ENCODE peak calls at places on chromosomes 1 and 21, in seven cellular contexts. G, I, X, D, C, T and U are unnamed samples.

GRCh38 chr1:223363057-223363855 is 720 bp downstream of the SUSD4 start:
- DNase-seq in D (peak; percentile 52), C (no peak), T (no peak), I (no peak), G (no peak), X (peak; percentile 24), U (no peak)

GRCh38 chr1:85283475-85284199 is 7.2 kb upstream of the BCL10 start:
- DNase-seq in T (peak; percentile 85), I (no peak), D (no peak), C (no peak), G (no peak), X (no peak), U (no peak)

GRCh38 chr1:82399093-82399492 is 598.4 kb downstream of the ADGRL2 start:
- DNase-seq in G (no peak), D (no peak), C (no peak), X (no peak), I (no peak), T (no peak), U (no peak)

GRCh38 chr21:17045214-17045835 is 467.5 kb upstream of the CXADR start:
- DNase-seq in T (no peak), I (no peak), C (no peak), G (no peak), X (no peak), D (peak; percentile 48), U (peak; percentile 8)

GRCh38 chr1:22208265-22208972 is 65.5 kb upstream of the WNT4 start:
- DNase-seq in D (no peak), T (no peak), G (no peak), X (no peak), I (peak; percentile 51), C (no peak), U (no peak)

GRCh38 chr21:38954450-38955059 is 148.8 kb downstream of the ETS2 start:
- DNase-seq in T (peak; percentile 51), C (no peak), G (no peak), X (no peak), I (no peak), D (no peak), U (no peak)

GRCh38 chr1:14552246-14552970 is 46.1 kb upstream of the KAZN start:
- DNase-seq in C (no peak), X (no peak), G (no peak), D (no peak), T (no peak), I (no peak), U (no peak)

GRCh38 chr1:203465146-203465798 is 10.3 kb upstream of the PRELP start:
- DNase-seq in G (no peak), I (peak; percentile 84), C (no peak), X (no peak), T (no peak), D (no peak), U (no peak)

GRCh38 chr1:211541715-211542477 is 37.1 kb downstream of the SLC30A1 start:
- DNase-seq in D (no peak), T (peak; percentile 67), I (no peak), G (no peak), C (no peak), X (no peak), U (no peak)

GRCh38 chr1:110288111-110288510 is 51.1 kb upstream of the RBM15 start:
- DNase-seq in X (no peak), D (no peak), C (no peak), I (no peak), G (no peak), T (no peak), U (no peak)

GRCh38 chr1:33234588-33234990 is 21.7 kb upstream of the ZNF362 start:
- DNase-seq in I (peak; percentile 42), C (no peak), D (no peak), G (no peak), X (no peak), T (no peak), U (no peak)

GRCh38 chr1:48777219-48777895 is 666 bp upstream of the BEND5 start:
- DNase-seq in G (no peak), D (peak; percentile 18), X (no peak), T (peak; percentile 42), C (no peak), I (no peak), U (no peak)

GRCh38 chr1:222663535-222663934 is 45.6 kb downstream of the MIA3 start:
- DNase-seq in G (no peak), X (no peak), D (no peak), C (no peak), T (no peak), I (no peak), U (no peak)

GRCh38 chr1:154502066-154502741 is at the start of the genes SHE and TDRD10:
- DNase-seq in T (no peak), C (no peak), D (peak; percentile 40), X (peak; percentile 10), I (peak; percentile 84), G (no peak), U (no peak)

GRCh38 chr1:113088972-113089371 is 16.0 kb downstream of the LRIG2 start:
- DNase-seq in C (no peak), G (no peak), X (no peak), D (no peak), T (no peak), I (no peak), U (no peak)

GRCh38 chr21:46188226-46189212 is 4.3 kb upstream of the SPATC1L start:
- DNase-seq in I (peak; percentile 75), G (no peak), D (no peak), T (no peak), C (no peak), X (no peak), U (peak; percentile 43)

GRCh38 chr1:90339822-90340221 is 344.9 kb downstream of the ZNF326 start:
- DNase-seq in I (no peak), T (no peak), X (no peak), C (no peak), D (no peak), G (no peak), U (no peak)

GRCh38 chr21:28489197-28489596 is 503.5 kb downstream of the LTN1 start:
- DNase-seq in G (no peak), I (no peak), C (no peak), D (no peak), X (no peak), T (no peak), U (no peak)

GRCh38 chr21:44455524-44456206 is 355 bp downstream of the LRRC3 start:
- DNase-seq in D (peak; percentile 55), X (no peak), C (no peak), T (peak; percentile 65), G (no peak), I (peak; percentile 84), U (no peak)

GRCh38 chr1:66597500-66597899 is 63.5 kb downstream of the SGIP1 start:
- DNase-seq in D (no peak), X (no peak), T (no peak), C (no peak), I (no peak), G (no peak), U (no peak)

GRCh38 chr1:43049487-43049886 is 90.8 kb upstream of the SLC2A1 start:
- DNase-seq in D (no peak), G (no peak), C (no peak), X (no peak), T (no peak), I (no peak), U (no peak)

GRCh38 chr1:44947060-44947773 is 39.2 kb downstream of the EIF2B3 start:
- DNase-seq in C (peak; percentile 61), X (no peak), I (no peak), D (peak; percentile 38), G (peak; percentile 25), T (no peak), U (peak; percentile 67)

GRCh38 chr1:229578168-229579100 is 19.9 kb upstream of the ABCB10 start:
- DNase-seq in D (no peak), X (no peak), C (no peak), T (no peak), I (no peak), G (no peak), U (no peak)